ENCODE peak calls at places on chromosomes 7 and 10, in nine cellular contexts. P, X, U, F, K, V, H, O and D are unnamed samples. For H3K36me3, the result is how much of the 10 kb centered on the place peaks cover.

GRCh38 chr10:69731184-69731583 is 70.5 kb upstream of the COL13A1 start:
- DNase-seq in F (peak), P (no peak), K (peak), O (no peak), X (no peak), V (no peak), U (no peak), H (no peak), D (peak)

GRCh38 chr10:26776258-26776657 is 78.8 kb downstream of the PDSS1 start:
- DNase-seq in K (no peak), F (peak), O (no peak), X (no peak), U (no peak), H (no peak), P (no peak), V (no peak), D (no peak)

GRCh38 chr10:76911184-76911583 is 726.4 kb downstream of the KCNMA1 start:
- DNase-seq in V (no peak), X (no peak), O (no peak), U (no peak), H (peak), K (no peak), F (no peak), P (no peak), D (no peak)

GRCh38 chr7:96151889-96152288 is 170.0 kb downstream of the SLC25A13 start:
- DNase-seq in K (no peak), F (no peak), P (no peak), V (no peak), U (no peak), X (no peak), H (no peak), O (no peak), D (no peak)

GRCh38 chr10:96244354-96244753 is 27.0 kb downstream of the BLNK start:
- DNase-seq in V (no peak), H (peak), K (no peak), F (no peak), X (no peak), P (no peak), O (no peak), U (no peak), D (no peak)

GRCh38 chr10:110411047-110411410 is 86.7 kb upstream of the DUSP5 start:
- DNase-seq in U (no peak), X (no peak), H (no peak), K (peak), F (peak), V (no peak), P (no peak), O (no peak), D (no peak)

GRCh38 chr10:69901623-69902505 is 100.2 kb downstream of the COL13A1 start:
- DNase-seq in P (no peak), H (peak), O (peak), X (peak), V (peak), F (peak), U (peak), K (peak), D (peak)

GRCh38 chr7:69994907-69995542 is 396.8 kb downstream of the AUTS2 start:
- DNase-seq in X (no peak), U (no peak), V (no peak), F (no peak), O (no peak), H (no peak), P (no peak), K (no peak), D (no peak)

GRCh38 chr10:37860494-37861190 is 3.2 kb upstream of the ZNF248 start:
- DNase-seq in U (no peak), H (peak), X (no peak), P (no peak), F (peak), O (no peak), K (no peak), V (no peak), D (no peak)

GRCh38 chr10:46231087-46231486 is 55.7 kb upstream of the ANTXRL start:
- DNase-seq in V (peak), H (no peak), U (peak), O (no peak), P (no peak), F (no peak), K (no peak), X (no peak), D (no peak)

GRCh38 chr10:97974108-97974507 is 56.3 kb downstream of the CRTAC1 start:
- DNase-seq in H (no peak), F (no peak), U (no peak), O (no peak), X (peak), K (peak), P (no peak), V (no peak), D (peak)

GRCh38 chr7:1485156-1485555 is 19.0 kb downstream of the INTS1 start:
- DNase-seq in H (no peak), V (no peak), O (no peak), U (no peak), P (no peak), F (no peak), K (no peak), X (no peak), D (peak)
- H3K36me3 ChIP-seq in H (under half), V (half or more), O (half or more), U (under half), P (under half), F (under half), K (under half), X (under half), D (under half)

DNA sequence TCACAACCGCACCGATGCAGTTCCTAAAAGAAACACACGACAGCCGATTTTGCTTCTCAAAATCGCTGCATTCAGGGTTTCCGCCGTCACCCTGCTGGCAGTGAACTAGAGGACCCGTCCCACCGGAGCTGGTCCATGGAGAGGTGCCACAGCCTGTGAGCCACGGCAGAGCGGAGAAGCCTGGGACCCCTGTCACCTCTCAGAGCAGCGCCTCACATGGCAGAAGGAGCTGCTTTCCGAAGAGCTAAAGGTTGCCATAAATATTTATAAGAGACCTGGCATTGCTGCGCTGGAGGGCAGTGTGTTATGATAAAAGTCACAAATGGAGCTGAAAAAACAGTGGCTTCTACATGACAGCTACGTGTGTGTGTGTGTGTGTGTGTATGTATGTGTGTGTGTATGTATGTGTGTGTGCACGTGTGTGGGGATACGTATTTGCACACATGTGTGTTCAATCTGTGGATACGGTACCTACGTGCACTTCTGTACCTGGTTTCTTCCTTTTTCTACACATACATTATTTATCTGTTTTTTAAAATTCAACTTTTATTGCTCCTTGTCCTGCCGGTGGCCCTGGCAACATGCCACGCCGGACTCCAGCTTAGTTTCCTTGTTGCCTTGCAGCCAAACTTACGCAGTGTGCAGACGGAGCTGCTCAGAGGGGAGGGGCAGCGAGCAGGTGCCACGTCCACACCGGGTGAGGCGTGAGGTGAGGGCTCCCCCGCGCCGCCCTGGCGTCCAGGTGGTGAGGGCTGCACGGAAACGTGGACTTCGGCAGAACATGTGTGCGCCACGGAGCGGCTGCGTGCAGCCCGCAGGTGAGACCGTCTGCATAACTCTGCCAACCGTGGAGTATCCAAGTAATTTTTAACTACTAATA is 115.2 kb upstream of the PITRM1 start:
- DNase-seq in V (no peak), F (no peak), K (no peak), O (no peak), H (peak), X (no peak), P (no peak), U (peak), D (no peak)
- H3K4me3 ChIP-seq in V (no peak), F (no peak), K (no peak), O (no peak), H (peak), X (no peak), P (no peak), U (no peak), D (no peak)

GRCh38 chr10:360653-361052 is 225.4 kb downstream of the ZMYND11 start:
- DNase-seq in O (no peak), P (no peak), X (no peak), K (peak), H (no peak), V (no peak), U (no peak), F (no peak), D (no peak)
- H3K36me3 ChIP-seq in O (half or more), P (under half), X (under half), K (half or more), H (under half), V (half or more), U (under half), F (under half), D (under half)

GRCh38 chr7:55549457-55549856 is 22.8 kb downstream of the VOPP1 start:
- DNase-seq in F (no peak), P (no peak), K (no peak), V (no peak), X (no peak), H (peak), U (no peak), O (no peak), D (no peak)
- H3K4me3 ChIP-seq in F (no peak), P (no peak), K (no peak), V (no peak), X (no peak), H (no peak), U (no peak), O (no peak), D (no peak)

GRCh38 chr7:29194206-29194593 is 375 bp upstream of the CHN2 start:
- DNase-seq in V (peak), K (no peak), X (peak), O (peak), F (peak), P (no peak), U (peak), H (peak), D (peak)

GRCh38 chr7:29193316-29194205 is 1.0 kb upstream of the CHN2 start:
- DNase-seq in H (no peak), V (peak), U (peak), O (no peak), F (no peak), P (no peak), X (peak), K (no peak), D (no peak)

GRCh38 chr7:29192811-29193210 is 1.8 kb upstream of the CHN2 start:
- DNase-seq in F (no peak), H (no peak), K (no peak), O (no peak), U (peak), V (no peak), X (no peak), P (no peak), D (no peak)

GRCh38 chr7:29190349-29191045 is 4.1 kb upstream of the CHN2 start:
- DNase-seq in P (no peak), F (no peak), X (no peak), K (peak), V (no peak), U (peak), H (no peak), O (no peak), D (no peak)

GRCh38 chr7:29192284-29192683 is 2.3 kb upstream of the CHN2 start:
- DNase-seq in U (no peak), X (no peak), O (no peak), K (no peak), F (no peak), P (no peak), H (no peak), V (no peak), D (no peak)
- H3K36me3 ChIP-seq in U (under half), X (under half), O (under half), K (under half), F (under half), P (under half), H (under half), V (under half), D (under half)

GRCh38 chr10:8416192-8416701 is 361.8 kb downstream of the GATA3 start:
- DNase-seq in K (no peak), V (no peak), F (peak), H (no peak), P (no peak), O (no peak), U (no peak), X (no peak), D (no peak)

GRCh38 chr10:8416755-8417154 is 362.3 kb downstream of the GATA3 start:
- DNase-seq in H (no peak), X (no peak), K (no peak), O (no peak), P (no peak), U (no peak), V (no peak), F (no peak), D (no peak)

GRCh38 chr10:8418631-8419030 is 364.1 kb downstream of the GATA3 start:
- DNase-seq in U (no peak), K (no peak), H (no peak), V (no peak), P (no peak), F (peak), O (no peak), X (no peak), D (no peak)

GRCh38 chr10:8417631-8418030 is 363.1 kb downstream of the GATA3 start:
- DNase-seq in V (no peak), H (no peak), K (no peak), F (no peak), O (no peak), X (no peak), U (no peak), P (no peak), D (no peak)

DNA sequence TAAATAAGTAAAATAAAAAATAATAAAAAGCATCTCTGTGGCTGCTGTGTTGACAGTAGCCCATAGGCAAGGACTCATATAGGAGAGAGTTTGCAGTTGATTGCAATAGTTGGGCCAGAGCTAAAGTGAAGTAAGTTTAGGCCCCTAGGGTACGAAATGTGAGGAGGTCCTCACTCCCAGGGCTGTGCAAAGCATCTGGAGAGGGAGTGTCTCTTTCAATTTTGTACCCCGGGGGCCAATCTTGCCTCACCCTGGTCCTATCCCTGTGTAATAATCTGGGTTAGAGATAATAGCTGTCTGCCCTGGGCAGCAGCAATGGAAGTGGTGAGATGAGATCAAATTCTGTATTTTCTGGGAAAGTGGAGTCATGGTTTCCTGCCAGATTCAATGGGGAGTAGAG is 365.7 kb downstream of the GATA3 start:
- DNase-seq in P (no peak), U (no peak), H (no peak), F (no peak), X (no peak), O (no peak), K (no peak), V (no peak), D (no peak)
- H3K4me3 ChIP-seq in P (no peak), U (no peak), H (no peak), F (no peak), X (no peak), O (no peak), K (no peak), V (no peak), D (no peak)

GRCh38 chr7:158946329-158946728 is 90.0 kb downstream of the DYNC2I1 start:
- DNase-seq in K (no peak), F (no peak), X (no peak), O (no peak), U (no peak), P (no peak), V (no peak), H (no peak), D (no peak)

GRCh38 chr7:158947627-158948026 is 91.3 kb downstream of the DYNC2I1 start:
- DNase-seq in V (no peak), X (no peak), H (no peak), P (no peak), U (no peak), F (no peak), K (no peak), O (no peak), D (no peak)

GRCh38 chr7:158949359-158949758 is 93.0 kb downstream of the DYNC2I1 start:
- DNase-seq in V (no peak), H (no peak), F (no peak), K (no peak), U (no peak), O (no peak), X (no peak), P (no peak), D (no peak)

GRCh38 chr7:158946771-158947170 is 90.4 kb downstream of the DYNC2I1 start:
- DNase-seq in F (no peak), K (peak), P (no peak), O (no peak), X (no peak), V (no peak), U (no peak), H (no peak), D (no peak)

GRCh38 chr7:158948376-158948775 is 92.0 kb downstream of the DYNC2I1 start:
- DNase-seq in U (no peak), V (no peak), F (no peak), O (no peak), X (no peak), H (no peak), P (no peak), K (no peak), D (no peak)
- H3K36me3 ChIP-seq in U (under half), V (under half), F (under half), O (half or more), X (under half), H (under half), P (under half), K (under half), D (under half)

GRCh38 chr7:135147341-135147898 is 452 bp upstream of the TMEM140 start:
- DNase-seq in O (no peak), P (peak), X (no peak), K (no peak), H (no peak), F (no peak), U (no peak), V (no peak), D (peak)
- H3K4me3 ChIP-seq in O (peak), P (peak), X (no peak), K (peak), H (peak), F (peak), U (no peak), V (peak), D (no peak)